ENCODE peak calls at places on chromosomes 3 and 15, in nine cellular contexts. G, D, V, P, E, R, U, N and X are unnamed samples.

GRCh38 chr3:138455801-138456716 is 21.6 kb downstream of the ESYT3 start:
- DNase-seq in R (no peak), U (no peak), V (no peak), P (no peak), N (no peak), G (no peak), E (peak), D (no peak), X (no peak)

GRCh38 chr3:96619475-96619874 is 194.9 kb upstream of the EPHA6 start:
- DNase-seq in R (no peak), G (no peak), V (no peak), N (no peak), U (no peak), D (no peak), P (no peak), E (no peak), X (no peak)

GRCh38 chr3:194984026-194984425 is 286.9 kb downstream of the XXYLT1 start:
- DNase-seq in R (no peak), D (no peak), N (no peak), U (no peak), P (no peak), G (no peak), E (no peak), V (no peak), X (no peak)

GRCh38 chr3:10025205-10026083 is 793 bp upstream of the FANCD2 start:
- DNase-seq in E (no peak), P (no peak), N (no peak), G (no peak), U (no peak), V (no peak), D (no peak), R (no peak), X (no peak)

GRCh38 chr3:21013566-21013965 is 737.4 kb downstream of the ZNF385D start:
- DNase-seq in D (no peak), R (no peak), U (peak), V (no peak), N (no peak), P (no peak), G (no peak), E (no peak), X (no peak)

GRCh38 chr15:101250331-101250730 is 1.5 kb downstream of the CHSY1 start:
- DNase-seq in U (peak), G (no peak), D (no peak), P (peak), V (peak), R (peak), E (no peak), N (no peak), X (no peak)

GRCh38 chr3:57227930-57228733 is 603 bp downstream of the APPL1 start:
- DNase-seq in D (peak), N (peak), V (peak), U (peak), E (peak), P (no peak), G (peak), R (peak), X (peak)

GRCh38 chr3:143445118-143445517 is 325.5 kb downstream of the CHST2 start:
- DNase-seq in E (no peak), D (no peak), P (no peak), N (no peak), U (peak), V (no peak), R (peak), G (no peak), X (no peak)

GRCh38 chr3:195204360-195205166 is 66.4 kb downstream of the XXYLT1 start:
- DNase-seq in V (peak), N (no peak), E (peak), P (peak), G (no peak), D (no peak), R (peak), U (peak), X (no peak)

GRCh38 chr3:15633159-15633558 is 31.6 kb downstream of the BTD start:
- DNase-seq in V (no peak), G (no peak), E (no peak), P (peak), D (no peak), N (no peak), R (no peak), U (no peak), X (no peak)

GRCh38 chr3:89474333-89475130 is 367.1 kb downstream of the EPHA3 start:
- DNase-seq in N (no peak), P (no peak), E (no peak), D (no peak), G (no peak), U (no peak), V (no peak), R (no peak), X (no peak)

GRCh38 chr3:170622369-170623159 is 36.7 kb upstream of the SLC7A14 start:
- DNase-seq in V (peak), N (no peak), E (no peak), P (no peak), D (peak), U (peak), G (peak), R (peak), X (peak)

GRCh38 chr3:29156071-29156715 is 124.7 kb upstream of the RBMS3 start:
- DNase-seq in N (no peak), R (no peak), U (no peak), V (no peak), D (no peak), G (no peak), P (no peak), E (no peak), X (no peak)

GRCh38 chr3:152047465-152047864 is 174.0 kb downstream of the SUCNR1 start:
- DNase-seq in P (no peak), R (peak), V (peak), E (no peak), G (no peak), U (peak), N (no peak), D (no peak), X (no peak)

GRCh38 chr3:152426393-152426792 is 157.7 kb downstream of the MBNL1 start:
- DNase-seq in P (no peak), R (no peak), V (no peak), D (no peak), G (no peak), E (no peak), N (no peak), U (no peak), X (no peak)

GRCh38 chr15:40340038-40340739 is 550 bp downstream of the CCDC9B start:
- DNase-seq in N (no peak), G (peak), V (peak), P (no peak), E (peak), R (peak), D (peak), U (peak), X (peak)

GRCh38 chr3:172152869-172153268 is 113.5 kb downstream of the FNDC3B start:
- DNase-seq in N (no peak), E (no peak), D (peak), P (no peak), U (peak), R (peak), V (peak), G (no peak), X (no peak)

GRCh38 chr3:177195242-177195940 is 1.9 kb downstream of the TBL1XR1 start:
- DNase-seq in E (peak), R (no peak), V (no peak), U (no peak), P (peak), G (no peak), D (peak), N (peak), X (no peak)

GRCh38 chr3:72618739-72619138 is 229.5 kb downstream of the SHQ1 start:
- DNase-seq in P (no peak), G (no peak), E (no peak), V (no peak), R (no peak), D (no peak), N (no peak), U (no peak), X (no peak)

GRCh38 chr3:152443212-152444023 is 174.7 kb downstream of the MBNL1 start:
- DNase-seq in G (no peak), P (no peak), D (no peak), R (peak), E (no peak), N (no peak), U (no peak), V (no peak), X (no peak)

GRCh38 chr3:155714295-155714718 is 30.6 kb downstream of the PLCH1 start:
- DNase-seq in U (no peak), E (no peak), R (no peak), V (no peak), N (no peak), G (no peak), D (no peak), P (peak), X (no peak)

GRCh38 chr3:145903472-145904013 is 257.4 kb downstream of the PLOD2 start:
- DNase-seq in P (peak), G (no peak), R (no peak), N (no peak), V (no peak), U (no peak), D (no peak), E (no peak), X (no peak)

GRCh38 chr3:106610362-106610997 is 741.7 kb upstream of the CBLB start:
- DNase-seq in V (no peak), D (no peak), N (no peak), U (peak), G (no peak), E (no peak), P (no peak), R (peak), X (no peak)

GRCh38 chr3:36993326-36994283 is at the start of gene MLH1:
- DNase-seq in G (peak), R (peak), E (peak), P (no peak), U (peak), N (peak), V (peak), D (peak), X (peak)

GRCh38 chr15:40048155-40048792 is 9.3 kb upstream of the SRP14 start:
- DNase-seq in U (no peak), P (no peak), D (no peak), G (no peak), N (no peak), V (no peak), R (no peak), E (no peak), X (no peak)

GRCh38 chr3:133542871-133543270 is 30.6 kb upstream of the CDV3 start:
- DNase-seq in N (no peak), U (no peak), R (no peak), P (no peak), D (no peak), E (no peak), G (no peak), V (no peak), X (no peak)

GRCh38 chr15:77060560-77060959 is 10.3 kb downstream of the TSPAN3 start:
- DNase-seq in E (no peak), N (no peak), D (no peak), U (peak), P (no peak), R (peak), G (no peak), V (peak), X (no peak)

GRCh38 chr3:195319060-195319459 is 48.1 kb upstream of the XXYLT1 start:
- DNase-seq in P (no peak), U (no peak), N (no peak), G (no peak), V (no peak), E (no peak), D (no peak), R (no peak), X (no peak)

GRCh38 chr3:101200461-101200860 is 119.9 kb downstream of the IMPG2 start:
- DNase-seq in P (no peak), G (no peak), R (peak), E (no peak), D (no peak), N (no peak), V (no peak), U (no peak), X (no peak)

GRCh38 chr3:37054370-37054769 is 61.1 kb downstream of the MLH1 start:
- DNase-seq in V (peak), R (peak), E (no peak), P (no peak), N (peak), U (peak), G (no peak), D (peak), X (no peak)

GRCh38 chr3:111621535-111621934 is 26.4 kb upstream of the ZBED2 start:
- DNase-seq in P (peak), D (no peak), R (no peak), N (no peak), V (no peak), U (no peak), G (no peak), E (peak), X (no peak)

GRCh38 chr15:50315814-50316630 is 39.0 kb downstream of the GABPB1 start:
- DNase-seq in V (peak), N (peak), R (peak), E (no peak), G (no peak), P (peak), U (peak), D (no peak), X (no peak)

GRCh38 chr3:129596194-129597086 is 10.0 kb downstream of the PLXND1 start:
- DNase-seq in E (peak), G (peak), R (peak), V (peak), D (peak), P (no peak), N (no peak), U (peak), X (peak)

GRCh38 chr3:128006471-128007424 is 45.5 kb upstream of the SEC61A1 start:
- DNase-seq in P (no peak), D (no peak), U (no peak), N (no peak), R (peak), V (peak), E (no peak), G (no peak), X (no peak)

GRCh38 chr15:60764408-60764963 is 285.5 kb upstream of the ICE2 start:
- DNase-seq in U (no peak), P (no peak), N (no peak), R (no peak), V (no peak), G (no peak), E (no peak), D (no peak), X (no peak)